ENCODE peak calls at places on chromosomes 12 and 14, in ten cellular contexts. Q, D, T, I, C, W, F, X, V and N are unnamed samples.

GRCh38 chr14:58815046-58815701 is 177.4 kb downstream of the DACT1 start:
- DNase-seq in Q (no peak), D (no peak), T (no peak), I (no peak), C (no peak), W (no peak), F (no peak), X (no peak), V (no peak), N (peak; percentile 6)

GRCh38 chr14:54048311-54048710 is 91.7 kb upstream of the BMP4 start:
- DNase-seq in Q (no peak), D (no peak), T (no peak), I (no peak), C (no peak), W (no peak), F (no peak), X (no peak), V (no peak), N (no peak)

GRCh38 chr12:774051-774614 is 21.8 kb downstream of the WNK1 start:
- DNase-seq in Q (no peak), D (no peak), T (no peak), I (no peak), C (no peak), W (no peak), F (no peak), X (no peak), V (no peak), N (no peak)

GRCh38 chr12:70197362-70197744 is 45.9 kb upstream of the CNOT2 start:
- DNase-seq in Q (no peak), D (no peak), T (no peak), I (no peak), C (no peak), W (no peak), F (no peak), X (no peak), V (no peak), N (no peak)

GRCh38 chr14:100065161-100065871 is at the start of gene EVL:
- DNase-seq in Q (no peak), D (peak; percentile 26), T (peak; percentile 79), I (peak; percentile 51), C (no peak), W (no peak), F (peak; percentile 59), X (no peak), V (peak; percentile 68), N (no peak)

GRCh38 chr14:104319489-104320241 is 181.3 kb downstream of the KIF26A start:
- DNase-seq in Q (peak; percentile 22), D (no peak), T (no peak), I (no peak), C (no peak), W (peak; percentile 46), F (no peak), X (peak; percentile 43), V (no peak), N (peak; percentile 5)

GRCh38 chr14:50099335-50099734 is 17.0 kb downstream of the VCPKMT start:
- DNase-seq in Q (no peak), D (no peak), T (no peak), I (no peak), C (no peak), W (no peak), F (no peak), X (no peak), V (no peak), N (no peak)

GRCh38 chr14:39097159-39097558 is 5.9 kb downstream of the SEC23A start:
- DNase-seq in Q (no peak), D (no peak), T (no peak), I (no peak), C (no peak), W (no peak), F (no peak), X (no peak), V (no peak), N (no peak)

GRCh38 chr12:89405626-89406342 is 53.5 kb upstream of the DUSP6 start:
- DNase-seq in Q (no peak), D (no peak), T (no peak), I (no peak), C (no peak), W (no peak), F (no peak), X (no peak), V (no peak), N (no peak)

GRCh38 chr12:20342111-20342510 is 26.2 kb upstream of the PDE3A start:
- DNase-seq in Q (no peak), D (no peak), T (no peak), I (no peak), C (no peak), W (no peak), F (no peak), X (no peak), V (no peak), N (no peak)

GRCh38 chr14:27995688-27996087 is 770.9 kb upstream of the FOXG1 start:
- DNase-seq in Q (no peak), D (no peak), T (no peak), I (no peak), C (no peak), W (no peak), F (no peak), X (no peak), V (no peak), N (no peak)

GRCh38 chr12:120468846-120469449 is 600 bp downstream of the SRSF9 start:
- DNase-seq in Q (no peak), D (peak; percentile 49), T (peak; percentile 89), I (peak; percentile 79), C (no peak), W (peak; percentile 73), F (peak; percentile 8), X (no peak), V (peak; percentile 63), N (peak; percentile 62)
- TF ChIP-seq CTCF in Q (no peak), D (no peak), T (no peak), I (peak; percentile 37), C (no peak), W (no peak), F (no peak), X (peak; percentile 19), V (peak; percentile 35), N (no peak)

GRCh38 chr12:80598004-80598606 is 109.3 kb upstream of the MYF6 start:
- DNase-seq in Q (no peak), D (no peak), T (no peak), I (no peak), C (peak; percentile 64), W (no peak), F (peak; percentile 2), X (no peak), V (no peak), N (peak; percentile 27)
- TF ChIP-seq CTCF in Q (peak; percentile 21), D (peak; percentile 29), T (no peak), I (peak; percentile 20), C (peak; percentile 47), W (peak; percentile 21), F (peak; percentile 52), X (no peak), V (peak; percentile 24), N (peak; percentile 7)

DNA sequence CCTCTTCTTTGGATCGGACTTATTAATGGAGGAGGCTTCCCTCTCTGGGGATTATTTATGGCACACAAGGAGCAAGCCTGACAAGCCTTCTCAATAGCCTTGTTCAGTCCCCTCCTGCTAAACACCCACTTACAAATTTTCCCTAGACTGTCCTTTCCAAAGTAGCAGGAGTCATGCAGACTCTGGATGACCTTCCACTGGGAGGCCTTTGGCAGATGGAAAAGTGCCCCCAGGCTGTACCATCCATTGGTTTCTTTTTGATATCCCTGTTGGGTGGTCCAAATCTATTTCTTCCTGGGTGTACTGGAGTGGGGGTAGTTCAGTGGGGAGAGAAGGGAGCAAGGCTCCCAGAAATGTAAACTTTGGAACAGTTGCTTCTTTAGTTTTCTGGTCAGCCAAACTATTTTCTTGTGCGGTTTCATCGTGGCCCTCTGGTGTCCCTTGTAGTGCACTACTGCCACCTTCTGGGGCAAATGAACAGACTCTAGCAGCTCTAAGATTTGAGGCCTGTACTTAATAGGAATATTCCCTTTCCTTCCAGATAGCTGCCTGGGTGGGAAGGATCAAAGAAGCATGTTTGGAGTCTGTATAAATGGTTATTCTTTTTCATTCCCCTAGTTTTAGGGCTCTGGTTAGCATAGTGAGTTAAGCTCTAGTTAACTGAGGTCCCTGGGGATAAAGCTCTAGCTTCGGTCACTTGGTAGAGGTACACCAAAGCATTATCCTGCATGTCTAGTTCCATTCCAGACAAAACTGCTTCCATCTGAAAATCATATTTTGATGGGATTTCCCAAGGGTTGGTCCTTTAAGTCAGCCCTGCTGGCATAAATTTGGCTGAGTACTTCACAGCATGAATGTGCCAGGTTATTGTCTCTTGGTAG is 409.5 kb downstream of the SLC6A15 start:
- DNase-seq in Q (peak; percentile 42), D (no peak), T (no peak), I (peak; percentile 16), C (peak; percentile 47), W (no peak), F (peak; percentile 77), X (peak; percentile 69), V (peak; percentile 13), N (peak; percentile 70)
- TF ChIP-seq CTCF in Q (peak; percentile 70), D (peak; percentile 49), T (peak; percentile 42), I (peak; percentile 74), C (peak; percentile 77), W (peak; percentile 21), F (peak; percentile 72), X (peak; percentile 44), V (peak; percentile 54), N (peak; percentile 59)

GRCh38 chr12:129964826-129965457 is 61.1 kb upstream of the TMEM132D start:
- DNase-seq in Q (no peak), D (no peak), T (no peak), I (no peak), C (no peak), W (no peak), F (peak; percentile 60), X (no peak), V (no peak), N (no peak)

GRCh38 chr12:129961111-129961510 is 57.3 kb upstream of the TMEM132D start:
- DNase-seq in Q (no peak), D (no peak), T (no peak), I (no peak), C (no peak), W (no peak), F (no peak), X (no peak), V (no peak), N (no peak)

GRCh38 chr12:129961856-129962255 is 58.0 kb upstream of the TMEM132D start:
- DNase-seq in Q (no peak), D (no peak), T (no peak), I (no peak), C (no peak), W (no peak), F (no peak), X (no peak), V (no peak), N (no peak)

GRCh38 chr12:129964300-129964699 is 60.5 kb upstream of the TMEM132D start:
- DNase-seq in Q (no peak), D (no peak), T (no peak), I (no peak), C (no peak), W (no peak), F (no peak), X (no peak), V (no peak), N (no peak)

DNA sequence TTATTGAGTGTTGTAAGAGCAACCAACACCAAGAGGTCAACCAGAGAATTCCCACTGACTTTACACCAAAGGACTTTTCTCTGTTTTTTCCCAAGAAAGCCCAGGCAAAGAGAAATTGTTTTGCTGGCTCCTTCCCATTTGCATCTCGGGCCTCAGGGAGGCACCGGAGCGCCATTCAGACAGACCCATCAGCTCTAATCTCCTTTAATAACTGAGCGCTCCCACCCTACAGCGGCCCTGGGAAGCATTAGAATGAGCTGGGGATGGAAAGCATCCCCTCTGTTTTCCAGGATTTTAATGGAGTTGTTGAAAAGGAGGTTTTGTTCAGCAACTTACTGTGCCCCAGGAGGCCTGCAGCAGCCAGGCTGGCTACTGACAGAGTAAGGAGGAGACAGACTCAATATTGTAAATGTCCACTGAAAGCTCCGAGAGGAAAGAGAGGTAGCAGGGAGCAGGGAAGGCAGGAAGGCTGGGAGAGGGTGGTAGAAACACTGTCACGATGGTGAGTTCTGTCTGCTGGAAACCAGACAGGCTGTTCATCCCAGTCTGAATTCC is 62.3 kb upstream of the TMEM132D start:
- DNase-seq in Q (no peak), D (no peak), T (no peak), I (no peak), C (no peak), W (no peak), F (no peak), X (peak; percentile 53), V (no peak), N (no peak)
- TF ChIP-seq CTCF in Q (no peak), D (no peak), T (no peak), I (no peak), C (no peak), W (no peak), F (no peak), X (peak; percentile 33), V (no peak), N (no peak)